ENCODE peak calls at places on chromosomes 13 and 19, in eight cellular contexts. One of them, this sample, is unnamed.

GRCh38 chr19:40154121-40154680 is 37.0 kb upstream of the MAP3K10 start:
- DNase-seq in GM12864: no peak
- DNase-seq in fibroblast of pulmonary artery: no peak
- DNase-seq in psoas muscle: no peak
- DNase-seq in fibroblast of lung: no peak
- DNase-seq in upper lobe of left lung: no peak
- DNase-seq in CD8-positive, alpha-beta T cell: no peak
- DNase-seq in HFF-Myc: no peak
- DNase-seq in this sample: no peak

GRCh38 chr13:106851251-106851650 is 283.3 kb upstream of the ARGLU1 start:
- DNase-seq in GM12864: no peak
- DNase-seq in fibroblast of pulmonary artery: peak; percentile 6
- DNase-seq in psoas muscle: no peak
- DNase-seq in fibroblast of lung: peak; percentile 29
- DNase-seq in upper lobe of left lung: no peak
- DNase-seq in CD8-positive, alpha-beta T cell: no peak
- DNase-seq in HFF-Myc: no peak
- DNase-seq in this sample: no peak

GRCh38 chr13:28637714-28638355 is 21.1 kb upstream of the POMP start:
- DNase-seq in GM12864: no peak
- DNase-seq in fibroblast of pulmonary artery: no peak
- DNase-seq in psoas muscle: no peak
- DNase-seq in fibroblast of lung: no peak
- DNase-seq in upper lobe of left lung: no peak
- DNase-seq in CD8-positive, alpha-beta T cell: no peak
- DNase-seq in HFF-Myc: no peak
- DNase-seq in this sample: no peak

GRCh38 chr19:50703915-50704548 is 15.6 kb downstream of the SHANK1 start:
- DNase-seq in GM12864: no peak
- DNase-seq in fibroblast of pulmonary artery: no peak
- DNase-seq in psoas muscle: no peak
- DNase-seq in fibroblast of lung: no peak
- DNase-seq in upper lobe of left lung: no peak
- DNase-seq in CD8-positive, alpha-beta T cell: no peak
- DNase-seq in HFF-Myc: no peak
- DNase-seq in this sample: no peak

GRCh38 chr19:30690525-30690924 is 318.3 kb downstream of the ZNF536 start:
- DNase-seq in GM12864: no peak
- DNase-seq in fibroblast of pulmonary artery: no peak
- DNase-seq in psoas muscle: no peak
- DNase-seq in fibroblast of lung: no peak
- DNase-seq in upper lobe of left lung: no peak
- DNase-seq in CD8-positive, alpha-beta T cell: no peak
- DNase-seq in HFF-Myc: no peak
- DNase-seq in this sample: no peak

GRCh38 chr13:36212789-36213188 is 1.6 kb downstream of the SOHLH2 start:
- DNase-seq in GM12864: no peak
- DNase-seq in fibroblast of pulmonary artery: no peak
- DNase-seq in psoas muscle: no peak
- DNase-seq in fibroblast of lung: no peak
- DNase-seq in upper lobe of left lung: no peak
- DNase-seq in CD8-positive, alpha-beta T cell: no peak
- DNase-seq in HFF-Myc: no peak
- DNase-seq in this sample: no peak

GRCh38 chr19:43586346-43586745 is 9.6 kb downstream of the IRGQ start:
- DNase-seq in GM12864: no peak
- DNase-seq in fibroblast of pulmonary artery: no peak
- DNase-seq in psoas muscle: no peak
- DNase-seq in fibroblast of lung: no peak
- DNase-seq in upper lobe of left lung: no peak
- DNase-seq in CD8-positive, alpha-beta T cell: no peak
- DNase-seq in HFF-Myc: no peak
- DNase-seq in this sample: no peak

GRCh38 chr13:109155301-109155761 is 525.9 kb downstream of the MYO16 start:
- DNase-seq in GM12864: no peak
- DNase-seq in fibroblast of pulmonary artery: peak; percentile 53
- DNase-seq in psoas muscle: no peak
- DNase-seq in fibroblast of lung: peak; percentile 98
- DNase-seq in upper lobe of left lung: peak; percentile 46
- DNase-seq in CD8-positive, alpha-beta T cell: no peak
- DNase-seq in HFF-Myc: no peak
- DNase-seq in this sample: no peak

GRCh38 chr13:94169783-94170513 is 309.5 kb downstream of the DCT start:
- DNase-seq in GM12864: no peak
- DNase-seq in fibroblast of pulmonary artery: no peak
- DNase-seq in psoas muscle: peak; percentile 35
- DNase-seq in fibroblast of lung: peak; percentile 50
- DNase-seq in upper lobe of left lung: no peak
- DNase-seq in CD8-positive, alpha-beta T cell: no peak
- DNase-seq in HFF-Myc: no peak
- DNase-seq in this sample: no peak

GRCh38 chr19:17026706-17027427 is at the start of gene CPAMD8:
- DNase-seq in GM12864: no peak
- DNase-seq in fibroblast of pulmonary artery: no peak
- DNase-seq in psoas muscle: no peak
- DNase-seq in fibroblast of lung: no peak
- DNase-seq in upper lobe of left lung: peak; percentile 31
- DNase-seq in CD8-positive, alpha-beta T cell: no peak
- DNase-seq in HFF-Myc: no peak
- DNase-seq in this sample: no peak

GRCh38 chr19:14031719-14032480 is at the start of gene IL27RA:
- DNase-seq in GM12864: peak; percentile 68
- DNase-seq in fibroblast of pulmonary artery: peak; percentile 44
- DNase-seq in psoas muscle: peak; percentile 56
- DNase-seq in fibroblast of lung: peak; percentile 51
- DNase-seq in upper lobe of left lung: peak; percentile 66
- DNase-seq in CD8-positive, alpha-beta T cell: peak; percentile 76
- DNase-seq in HFF-Myc: no peak
- DNase-seq in this sample: peak; percentile 86

GRCh38 chr13:60001892-60002291 is 161.8 kb downstream of the DIAPH3 start:
- DNase-seq in GM12864: no peak
- DNase-seq in fibroblast of pulmonary artery: no peak
- DNase-seq in psoas muscle: no peak
- DNase-seq in fibroblast of lung: no peak
- DNase-seq in upper lobe of left lung: no peak
- DNase-seq in CD8-positive, alpha-beta T cell: no peak
- DNase-seq in HFF-Myc: no peak
- DNase-seq in this sample: no peak

GRCh38 chr19:51542699-51543098 is 11.2 kb upstream of the SIGLEC6 start:
- DNase-seq in GM12864: no peak
- DNase-seq in fibroblast of pulmonary artery: no peak
- DNase-seq in psoas muscle: no peak
- DNase-seq in fibroblast of lung: no peak
- DNase-seq in upper lobe of left lung: no peak
- DNase-seq in CD8-positive, alpha-beta T cell: no peak
- DNase-seq in HFF-Myc: no peak
- DNase-seq in this sample: no peak

GRCh38 chr19:8221161-8221560 is 12.0 kb downstream of the CERS4 start:
- DNase-seq in GM12864: no peak
- DNase-seq in fibroblast of pulmonary artery: no peak
- DNase-seq in psoas muscle: no peak
- DNase-seq in fibroblast of lung: no peak
- DNase-seq in upper lobe of left lung: peak; percentile 70
- DNase-seq in CD8-positive, alpha-beta T cell: no peak
- DNase-seq in HFF-Myc: no peak
- DNase-seq in this sample: no peak

GRCh38 chr13:98439136-98439828 is 137.6 kb downstream of the STK24 start:
- DNase-seq in GM12864: no peak
- DNase-seq in fibroblast of pulmonary artery: no peak
- DNase-seq in psoas muscle: no peak
- DNase-seq in fibroblast of lung: no peak
- DNase-seq in upper lobe of left lung: no peak
- DNase-seq in CD8-positive, alpha-beta T cell: no peak
- DNase-seq in HFF-Myc: no peak
- DNase-seq in this sample: peak; percentile 26

GRCh38 chr19:3670796-3671679 is 29.2 kb downstream of the PIP5K1C start:
- DNase-seq in GM12864: no peak
- DNase-seq in fibroblast of pulmonary artery: peak; percentile 89
- DNase-seq in psoas muscle: peak; percentile 82
- DNase-seq in fibroblast of lung: peak; percentile 70
- DNase-seq in upper lobe of left lung: peak; percentile 66
- DNase-seq in CD8-positive, alpha-beta T cell: no peak
- DNase-seq in HFF-Myc: no peak
- DNase-seq in this sample: peak; percentile 92

GRCh38 chr13:64471916-64472315 is 2758.2 kb downstream of the PCDH9 start:
- DNase-seq in GM12864: no peak
- DNase-seq in fibroblast of pulmonary artery: peak; percentile 73
- DNase-seq in psoas muscle: no peak
- DNase-seq in fibroblast of lung: peak; percentile 51
- DNase-seq in upper lobe of left lung: no peak
- DNase-seq in CD8-positive, alpha-beta T cell: no peak
- DNase-seq in HFF-Myc: peak; percentile 7
- DNase-seq in this sample: no peak
- TF ChIP-seq CTCF in GM12864: no peak
- TF ChIP-seq CTCF in fibroblast of pulmonary artery: peak; percentile 56
- TF ChIP-seq CTCF in psoas muscle: peak; percentile 18
- TF ChIP-seq CTCF in fibroblast of lung: peak; percentile 49
- TF ChIP-seq CTCF in upper lobe of left lung: no peak
- TF ChIP-seq CTCF in CD8-positive, alpha-beta T cell: no peak
- TF ChIP-seq CTCF in HFF-Myc: no peak
- TF ChIP-seq CTCF in this sample: no peak

GRCh38 chr19:10637894-10638293 is 12.5 kb downstream of the SLC44A2 start:
- DNase-seq in GM12864: no peak
- DNase-seq in fibroblast of pulmonary artery: no peak
- DNase-seq in psoas muscle: no peak
- DNase-seq in fibroblast of lung: no peak
- DNase-seq in upper lobe of left lung: no peak
- DNase-seq in CD8-positive, alpha-beta T cell: no peak
- DNase-seq in HFF-Myc: no peak
- DNase-seq in this sample: no peak
- TF ChIP-seq CTCF in GM12864: no peak
- TF ChIP-seq CTCF in fibroblast of pulmonary artery: no peak
- TF ChIP-seq CTCF in psoas muscle: no peak
- TF ChIP-seq CTCF in fibroblast of lung: no peak
- TF ChIP-seq CTCF in upper lobe of left lung: no peak
- TF ChIP-seq CTCF in CD8-positive, alpha-beta T cell: no peak
- TF ChIP-seq CTCF in HFF-Myc: no peak
- TF ChIP-seq CTCF in this sample: no peak

DNA sequence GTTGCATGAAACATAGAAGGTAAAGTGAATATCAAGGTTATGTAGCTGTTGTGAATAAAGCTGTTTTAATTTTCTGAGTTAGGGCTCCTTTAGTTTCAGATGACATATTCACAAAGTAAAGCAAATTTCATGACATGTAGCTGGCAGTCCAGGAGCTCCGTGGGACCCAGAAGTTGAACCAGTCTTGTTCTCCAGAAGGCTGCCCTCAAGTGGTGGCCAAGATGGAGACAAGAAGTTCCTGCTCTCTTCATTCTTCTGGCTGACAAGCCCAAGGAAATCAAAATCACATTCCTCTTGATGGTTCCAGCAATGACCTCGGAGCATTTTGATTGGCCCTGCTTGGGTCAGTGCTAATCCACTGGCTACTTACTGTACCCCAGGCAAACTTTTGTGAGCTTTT is 128.7 kb downstream of the LIG4 start:
- DNase-seq in GM12864: no peak
- DNase-seq in fibroblast of pulmonary artery: peak; percentile 12
- DNase-seq in psoas muscle: no peak
- DNase-seq in fibroblast of lung: no peak
- DNase-seq in upper lobe of left lung: peak; percentile 51
- DNase-seq in CD8-positive, alpha-beta T cell: no peak
- DNase-seq in HFF-Myc: no peak
- DNase-seq in this sample: no peak
- TF ChIP-seq CTCF in GM12864: no peak
- TF ChIP-seq CTCF in fibroblast of pulmonary artery: peak; percentile 2
- TF ChIP-seq CTCF in psoas muscle: no peak
- TF ChIP-seq CTCF in fibroblast of lung: no peak
- TF ChIP-seq CTCF in upper lobe of left lung: no peak
- TF ChIP-seq CTCF in CD8-positive, alpha-beta T cell: no peak
- TF ChIP-seq CTCF in HFF-Myc: no peak
- TF ChIP-seq CTCF in this sample: no peak

GRCh38 chr13:80341771-80342271 is 895 bp upstream of the SPRY2 start:
- DNase-seq in GM12864: no peak
- DNase-seq in fibroblast of pulmonary artery: peak; percentile 71
- DNase-seq in psoas muscle: peak; percentile 61
- DNase-seq in fibroblast of lung: peak; percentile 68
- DNase-seq in upper lobe of left lung: peak; percentile 71
- DNase-seq in CD8-positive, alpha-beta T cell: no peak
- DNase-seq in HFF-Myc: no peak
- DNase-seq in this sample: no peak

GRCh38 chr13:80340643-80341097 is 256 bp downstream of the SPRY2 start:
- DNase-seq in GM12864: no peak
- DNase-seq in fibroblast of pulmonary artery: peak; percentile 81
- DNase-seq in psoas muscle: no peak
- DNase-seq in fibroblast of lung: peak; percentile 72
- DNase-seq in upper lobe of left lung: peak; percentile 36
- DNase-seq in CD8-positive, alpha-beta T cell: no peak
- DNase-seq in HFF-Myc: no peak
- DNase-seq in this sample: peak; percentile 46

GRCh38 chr13:80342541-80343371 is 1.8 kb upstream of the SPRY2 start:
- DNase-seq in GM12864: no peak
- DNase-seq in fibroblast of pulmonary artery: peak; percentile 79
- DNase-seq in psoas muscle: peak; percentile 89
- DNase-seq in fibroblast of lung: peak; percentile 64
- DNase-seq in upper lobe of left lung: peak; percentile 90
- DNase-seq in CD8-positive, alpha-beta T cell: peak; percentile 52
- DNase-seq in HFF-Myc: no peak
- DNase-seq in this sample: peak; percentile 79

GRCh38 chr13:80339841-80340642 is 884 bp downstream of the SPRY2 start:
- DNase-seq in GM12864: no peak
- DNase-seq in fibroblast of pulmonary artery: peak; percentile 42
- DNase-seq in psoas muscle: peak; percentile 55
- DNase-seq in fibroblast of lung: peak; percentile 54
- DNase-seq in upper lobe of left lung: peak; percentile 54
- DNase-seq in CD8-positive, alpha-beta T cell: no peak
- DNase-seq in HFF-Myc: no peak
- DNase-seq in this sample: peak; percentile 47

DNA sequence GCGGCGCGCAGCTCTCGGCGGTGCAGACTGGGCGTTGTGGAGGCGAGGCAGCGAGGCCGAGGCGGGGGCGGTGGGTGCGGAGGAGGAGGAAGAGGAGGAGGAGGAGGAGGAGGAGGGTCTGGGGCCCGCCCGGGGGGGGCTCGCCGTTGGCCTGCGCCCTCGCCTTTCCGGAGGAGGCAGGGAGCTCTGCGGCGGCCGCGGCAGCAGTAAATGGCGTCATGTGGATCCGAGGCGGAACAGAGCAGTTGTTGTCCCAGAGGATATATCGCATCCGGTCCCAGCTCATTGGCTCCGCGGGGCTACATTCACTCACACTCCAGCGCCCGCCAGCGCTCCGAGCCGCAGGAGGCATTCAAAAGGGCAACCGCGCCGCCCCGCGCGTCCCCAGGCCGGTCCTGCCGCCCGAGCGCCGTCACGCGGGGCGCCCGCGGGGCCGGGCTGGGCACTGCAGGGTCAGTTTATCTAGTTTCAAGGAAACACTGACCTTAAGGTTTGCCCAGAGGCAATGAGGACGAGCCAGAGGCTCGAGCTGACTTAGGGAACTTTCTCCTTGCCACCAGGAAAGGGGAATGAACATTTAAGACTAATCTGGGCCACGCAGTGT is at the start of gene SPRY2:
- DNase-seq in GM12864: no peak
- DNase-seq in fibroblast of pulmonary artery: peak; percentile 98
- DNase-seq in psoas muscle: peak; percentile 95
- DNase-seq in fibroblast of lung: peak; percentile 97
- DNase-seq in upper lobe of left lung: peak; percentile 95
- DNase-seq in CD8-positive, alpha-beta T cell: no peak
- DNase-seq in HFF-Myc: peak; percentile 93
- DNase-seq in this sample: peak; percentile 74
- TF ChIP-seq CTCF in GM12864: no peak
- TF ChIP-seq CTCF in fibroblast of pulmonary artery: no peak
- TF ChIP-seq CTCF in psoas muscle: peak; percentile 32
- TF ChIP-seq CTCF in fibroblast of lung: no peak
- TF ChIP-seq CTCF in upper lobe of left lung: peak; percentile 56
- TF ChIP-seq CTCF in CD8-positive, alpha-beta T cell: no peak
- TF ChIP-seq CTCF in HFF-Myc: no peak
- TF ChIP-seq CTCF in this sample: no peak